ENCODE peak calls at places on chromosome 11, in nine cellular contexts. L, T, I, W, V, U, F, G and R are unnamed samples.

GRCh38 chr11:37511425-37511933 is 913.4 kb upstream of the RAG2 start:
- DNase-seq in L (no peak), T (no peak), I (peak), W (no peak), V (peak), U (no peak), F (no peak), G (no peak), R (peak)

GRCh38 chr11:62337682-62338181 is 484 bp downstream of the ASRGL1 start:
- DNase-seq in L (peak), T (peak), I (peak), W (peak), V (no peak), U (no peak), F (no peak), G (peak), R (no peak)

GRCh38 chr11:108223449-108224149 is 732 bp downstream of the ATM start:
- DNase-seq in L (peak), T (no peak), I (peak), W (no peak), V (peak), U (no peak), F (no peak), G (no peak), R (peak)

GRCh38 chr11:131975624-131976420 is 605.4 kb downstream of the NTM start:
- DNase-seq in L (no peak), T (no peak), I (no peak), W (no peak), V (no peak), U (no peak), F (no peak), G (no peak), R (no peak)

GRCh38 chr11:118241191-118242098 is 10.7 kb downstream of the MPZL3 start:
- DNase-seq in L (peak), T (no peak), I (no peak), W (no peak), V (peak), U (peak), F (no peak), G (peak), R (peak)

GRCh38 chr11:7892059-7892699 is 38.9 kb downstream of the OR10A6 start:
- DNase-seq in L (no peak), T (no peak), I (peak), W (peak), V (peak), U (no peak), F (no peak), G (no peak), R (peak)

GRCh38 chr11:13859986-13860385 is 102.5 kb upstream of the SPON1 start:
- DNase-seq in L (no peak), T (no peak), I (no peak), W (no peak), V (no peak), U (no peak), F (no peak), G (no peak), R (no peak)

GRCh38 chr11:46247664-46248063 is 29.8 kb upstream of the CREB3L1 start:
- DNase-seq in L (peak), T (no peak), I (peak), W (no peak), V (peak), U (no peak), F (peak), G (peak), R (peak)

GRCh38 chr11:124732230-124732629 is 7.5 kb upstream of the NRGN start:
- DNase-seq in L (no peak), T (no peak), I (no peak), W (no peak), V (no peak), U (no peak), F (no peak), G (peak), R (no peak)

GRCh38 chr11:13238879-13239514 is 38.6 kb upstream of the BMAL1 start:
- DNase-seq in L (peak), T (peak), I (peak), W (peak), V (peak), U (peak), F (peak), G (peak), R (peak)

GRCh38 chr11:123690490-123690889 is 36.1 kb upstream of the SCN3B start:
- DNase-seq in L (no peak), T (no peak), I (peak), W (peak), V (peak), U (no peak), F (no peak), G (no peak), R (no peak)